ENCODE peak calls at places on chromosomes 3 and 15, in nine cellular contexts. Q is IMR-90, G is ovary, F is heart left ventricle, L is A549, X is GM12878, Z is prostate gland, O is transverse colon, A is uterus. Y is an unnamed sample.

GRCh38 chr3:15428539-15428938 is 1.1 kb downstream of the EAF1 start:
- DNase-seq in Q (peak), G (no peak), F (no peak), L (peak), X (no peak), Z (no peak), O (no peak), A (no peak), Y (peak)

GRCh38 chr3:159266779-159267178 is 464.9 kb downstream of the MFSD1 start:
- DNase-seq in Q (peak), G (no peak), F (no peak), L (peak), X (no peak), Z (no peak), O (no peak), A (no peak), Y (peak)

GRCh38 chr15:28113426-28114113 is 14.5 kb upstream of the OCA2 start:
- DNase-seq in Q (no peak), G (no peak), F (peak), L (no peak), X (no peak), Z (no peak), O (no peak), A (no peak), Y (no peak)

GRCh38 chr15:36951747-36952247 is 148.6 kb downstream of the MEIS2 start:
- DNase-seq in Q (peak), G (no peak), F (no peak), L (peak), X (no peak), Z (no peak), O (no peak), A (no peak), Y (no peak)

GRCh38 chr15:79194386-79194785 is 88.1 kb upstream of the ANKRD34C start:
- DNase-seq in Q (no peak), G (no peak), F (no peak), L (no peak), X (no peak), Z (no peak), O (no peak), A (no peak), Y (no peak)

GRCh38 chr15:92664178-92664900 is 8.8 kb upstream of the FAM174B start:
- DNase-seq in Q (no peak), G (no peak), F (no peak), L (no peak), X (no peak), Z (no peak), O (no peak), A (no peak), Y (no peak)

GRCh38 chr3:100030346-100030745 is 84.0 kb downstream of the FILIP1L start:
- DNase-seq in Q (peak), G (no peak), F (no peak), L (no peak), X (no peak), Z (no peak), O (no peak), A (no peak), Y (no peak)

GRCh38 chr15:68380456-68380855 is 51.5 kb downstream of the ITGA11 start:
- DNase-seq in Q (no peak), G (peak), F (peak), L (no peak), X (no peak), Z (no peak), O (no peak), A (peak), Y (no peak)

GRCh38 chr3:172040078-172040975 is 949 bp downstream of the FNDC3B start:
- DNase-seq in Q (peak), G (peak), F (peak), L (peak), X (no peak), Z (peak), O (peak), A (peak), Y (peak)

GRCh38 chr15:69321041-69321554 is 22.4 kb downstream of the PAQR5 start:
- DNase-seq in Q (peak), G (no peak), F (no peak), L (no peak), X (no peak), Z (no peak), O (peak), A (no peak), Y (peak)

GRCh38 chr3:145882416-145882815 is 278.6 kb downstream of the PLOD2 start:
- DNase-seq in Q (no peak), G (no peak), F (no peak), L (no peak), X (no peak), Z (no peak), O (no peak), A (no peak), Y (no peak)

GRCh38 chr3:29283297-29283681 is 2.4 kb downstream of the RBMS3 start:
- DNase-seq in Q (peak), G (no peak), F (no peak), L (no peak), X (no peak), Z (no peak), O (no peak), A (no peak), Y (no peak)

GRCh38 chr3:155637567-155637966 is 107.3 kb downstream of the PLCH1 start:
- DNase-seq in Q (no peak), G (no peak), F (no peak), L (no peak), X (no peak), Z (no peak), O (no peak), A (no peak), Y (no peak)

GRCh38 chr3:158539414-158540014 is 31.5 kb upstream of the MLF1 start:
- DNase-seq in Q (peak), G (peak), F (no peak), L (peak), X (no peak), Z (peak), O (peak), A (no peak), Y (peak)

GRCh38 chr3:9793161-9793781 is 389 bp downstream of the ARPC4 start:
- DNase-seq in Q (peak), G (no peak), F (no peak), L (peak), X (no peak), Z (no peak), O (peak), A (no peak), Y (peak)

GRCh38 chr3:16396202-16396601 is 117.3 kb downstream of the RFTN1 start:
- DNase-seq in Q (no peak), G (no peak), F (no peak), L (no peak), X (no peak), Z (no peak), O (no peak), A (no peak), Y (no peak)

GRCh38 chr3:73787620-73788019 is 162.9 kb upstream of the PDZRN3 start:
- DNase-seq in Q (peak), G (no peak), F (no peak), L (no peak), X (no peak), Z (no peak), O (no peak), A (no peak), Y (no peak)

GRCh38 chr3:184037816-184038215 is 6.3 kb downstream of the HTR3D start:
- DNase-seq in Q (no peak), G (no peak), F (no peak), L (no peak), X (no peak), Z (no peak), O (no peak), A (no peak), Y (no peak)

GRCh38 chr3:65751123-65751700 is 287.5 kb downstream of the MAGI1 start:
- DNase-seq in Q (peak), G (peak), F (peak), L (peak), X (no peak), Z (peak), O (peak), A (no peak), Y (peak)

GRCh38 chr15:85872125-85872524 is 77.4 kb upstream of the KLHL25 start:
- DNase-seq in Q (no peak), G (no peak), F (no peak), L (no peak), X (no peak), Z (no peak), O (no peak), A (no peak), Y (no peak)

GRCh38 chr15:39515765-39516164 is 65.1 kb upstream of the THBS1 start:
- DNase-seq in Q (no peak), G (no peak), F (no peak), L (no peak), X (no peak), Z (no peak), O (no peak), A (no peak), Y (no peak)

GRCh38 chr3:192481638-192482037 is 245.7 kb downstream of the FGF12 start:
- DNase-seq in Q (peak), G (no peak), F (no peak), L (no peak), X (no peak), Z (no peak), O (no peak), A (no peak), Y (no peak)

GRCh38 chr3:140834266-140835037 is 107.2 kb upstream of the SLC25A36 start:
- DNase-seq in Q (no peak), G (no peak), F (no peak), L (peak), X (no peak), Z (no peak), O (no peak), A (no peak), Y (no peak)

GRCh38 chr3:154018100-154018696 is 103.0 kb upstream of the ARHGEF26 start:
- DNase-seq in Q (peak), G (no peak), F (no peak), L (peak), X (peak), Z (no peak), O (peak), A (no peak), Y (peak)

GRCh38 chr15:80403712-80404056 is 498 bp upstream of the ARNT2 start:
- DNase-seq in Q (no peak), G (peak), F (no peak), L (peak), X (no peak), Z (no peak), O (no peak), A (peak), Y (no peak)

DNA sequence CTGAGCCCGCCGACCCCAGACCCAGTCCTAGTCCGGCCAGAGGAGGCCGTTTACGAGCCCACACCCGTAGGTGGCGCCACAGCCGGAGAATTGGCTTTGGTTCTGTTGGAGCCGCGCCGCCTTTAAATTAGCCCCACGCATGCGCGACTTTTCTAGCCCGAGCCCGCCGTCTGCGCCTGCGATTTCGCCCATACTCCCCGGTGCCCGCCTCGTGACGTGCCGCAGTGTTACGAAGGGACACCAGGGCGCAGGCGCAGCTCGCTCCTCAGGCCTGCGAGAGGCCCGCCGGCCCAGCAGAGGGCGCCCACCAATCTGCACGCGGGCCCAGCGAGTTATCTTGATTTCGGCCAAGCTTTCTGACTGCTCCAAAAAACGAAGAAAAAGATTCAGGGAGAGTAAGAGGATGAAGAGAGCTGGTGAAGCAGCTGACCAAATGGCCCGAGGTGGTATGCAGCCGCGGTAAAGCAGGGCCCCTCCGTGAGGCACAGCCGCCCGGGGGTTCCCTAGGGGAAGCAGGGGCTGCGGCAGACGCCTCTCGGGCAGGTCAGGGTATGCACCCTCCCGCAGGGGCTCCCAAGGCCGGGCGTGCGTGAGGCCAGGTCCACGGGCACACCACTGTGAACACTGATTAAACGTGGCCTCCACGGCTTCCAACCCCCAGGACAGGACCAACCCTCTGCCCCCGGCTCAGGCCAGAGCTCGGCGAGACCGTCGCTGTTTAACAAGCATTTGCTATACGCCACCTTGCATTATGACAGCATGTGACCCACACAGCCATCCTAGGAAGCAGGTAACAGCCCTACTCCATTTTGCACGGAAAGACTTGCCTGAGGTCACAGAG is 32.8 kb downstream of the RPN1 start:
- DNase-seq in Q (peak), G (peak), F (peak), L (peak), X (peak), Z (peak), O (peak), A (peak), Y (peak)
- TF ChIP-seq POLR2A in Q (no peak), G (no peak), F (peak), L (no peak), X (peak), Z (peak), O (peak), A (peak), Y (peak)

GRCh38 chr15:52019394-52020252 is 604 bp downstream of the MAPK6 start:
- DNase-seq in Q (peak), G (peak), F (peak), L (peak), X (no peak), Z (peak), O (peak), A (peak), Y (peak)
- TF ChIP-seq POLR2A in Q (peak), G (peak), F (peak), L (peak), X (no peak), Z (peak), O (peak), A (peak), Y (peak)

DNA sequence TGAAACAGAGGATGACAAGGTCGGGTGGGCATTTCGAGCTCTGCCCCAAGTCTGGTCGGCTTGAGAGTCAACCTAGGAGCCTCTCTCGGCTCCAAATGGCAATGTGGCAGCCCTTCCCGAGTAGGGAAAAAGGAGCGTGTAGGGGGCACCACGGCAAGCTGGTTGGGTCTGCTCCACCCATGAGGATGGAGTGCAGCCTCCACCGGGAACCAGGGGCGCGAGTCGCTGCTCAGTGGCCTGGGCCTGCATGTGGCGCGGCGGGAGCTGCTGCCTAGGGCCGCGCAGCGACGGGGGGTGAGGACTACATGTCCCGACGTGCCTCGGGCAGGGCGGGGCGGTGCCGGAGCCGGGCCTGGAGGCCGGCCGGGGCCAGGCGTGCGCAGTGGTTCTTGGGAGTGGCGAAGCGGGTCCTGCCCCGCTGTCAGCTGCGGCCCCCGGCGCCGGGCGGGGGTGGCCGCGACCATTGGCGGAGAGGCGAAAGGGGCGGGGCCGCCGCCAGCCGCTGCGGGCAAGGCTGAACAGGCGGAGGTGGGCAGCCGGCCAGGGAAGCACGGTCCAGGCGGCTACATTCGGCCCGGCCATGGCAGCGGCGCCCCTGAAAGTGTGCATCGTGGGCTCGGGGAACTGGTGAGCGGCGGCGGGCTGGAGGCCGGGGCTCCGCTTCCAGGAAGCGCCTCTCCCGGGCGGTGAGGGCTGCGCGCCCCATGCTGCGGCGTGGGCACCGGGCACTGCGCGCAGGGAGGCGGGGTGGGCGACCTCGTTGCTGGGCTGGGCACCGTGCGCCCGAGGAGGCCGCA is at the start of gene GPD1L:
- DNase-seq in Q (peak), G (peak), F (peak), L (peak), X (peak), Z (peak), O (peak), A (peak), Y (peak)
- TF ChIP-seq POLR2A in Q (no peak), G (no peak), F (peak), L (peak), X (peak), Z (no peak), O (peak), A (peak), Y (peak)

DNA sequence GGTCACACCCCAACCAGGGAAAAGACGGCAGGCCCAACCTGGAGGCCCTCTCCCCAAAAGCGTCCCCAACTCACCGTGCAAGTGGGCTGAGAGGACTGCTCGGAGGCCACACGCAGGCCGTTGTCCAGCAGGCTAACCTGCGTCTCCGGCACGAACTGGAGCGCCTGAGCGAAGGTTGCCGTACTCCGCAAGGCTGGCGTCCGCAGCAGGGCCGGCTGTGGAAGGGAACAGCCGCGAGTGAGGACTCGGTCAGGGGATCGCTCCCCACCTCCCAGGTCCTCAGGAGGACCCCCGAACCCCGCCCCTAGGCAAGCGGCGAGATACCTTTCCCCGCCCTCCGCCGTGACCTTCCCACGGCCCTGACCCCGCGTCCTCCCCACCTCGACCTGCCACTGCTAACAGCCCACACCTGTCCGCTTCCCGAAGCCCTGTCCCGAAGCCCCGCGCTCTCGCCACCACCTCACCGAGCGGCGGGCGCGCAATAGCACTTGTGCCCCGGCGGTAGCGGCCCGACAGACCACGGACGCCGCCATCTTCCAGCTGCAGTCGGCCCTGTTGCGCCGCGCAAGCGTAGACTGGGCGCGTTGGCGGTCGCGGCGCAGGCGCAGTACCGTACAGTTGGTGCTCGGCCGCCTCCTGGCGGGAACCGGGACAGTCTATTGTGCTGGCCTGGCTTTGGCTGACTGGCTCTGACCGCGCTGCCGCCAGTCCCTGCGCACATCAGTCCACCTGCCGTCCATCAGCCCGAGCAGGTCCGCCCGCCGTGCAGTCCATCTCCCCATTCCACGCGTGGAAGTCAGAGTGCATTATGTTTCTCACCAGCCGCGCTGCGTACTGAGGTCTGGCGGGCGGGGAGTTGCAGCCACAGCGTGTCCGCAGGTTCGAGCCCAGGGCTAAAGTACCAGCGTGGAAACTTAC is at the start of gene UQCRC1:
- DNase-seq in Q (peak), G (peak), F (peak), L (peak), X (peak), Z (peak), O (peak), A (peak), Y (peak)
- TF ChIP-seq POLR2A in Q (peak), G (peak), F (peak), L (peak), X (peak), Z (peak), O (peak), A (peak), Y (peak)

DNA sequence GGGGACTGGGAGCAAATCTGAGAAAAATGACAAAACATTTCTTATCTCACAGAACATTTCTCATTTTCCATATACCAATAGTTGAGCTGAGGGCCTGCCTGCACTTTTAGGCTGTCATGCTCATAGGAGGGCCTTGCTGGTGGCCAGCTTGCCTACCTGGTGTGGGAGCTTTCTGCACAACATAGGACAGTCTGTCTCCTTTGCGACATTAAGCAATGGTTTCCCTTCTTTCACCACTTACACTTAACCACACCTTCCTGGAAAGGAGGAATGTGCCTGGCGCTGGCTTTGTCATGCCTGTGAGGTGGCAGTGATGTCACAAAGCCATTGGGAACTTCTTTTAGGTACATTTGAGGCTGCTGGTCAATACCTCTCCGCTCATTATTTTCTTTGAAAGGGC is 5.7 kb downstream of the SNAPC5 start:
- DNase-seq in Q (no peak), G (no peak), F (no peak), L (no peak), X (no peak), Z (no peak), O (no peak), A (no peak), Y (no peak)
- TF ChIP-seq POLR2A in Q (no peak), G (no peak), F (no peak), L (no peak), X (no peak), Z (no peak), O (no peak), A (no peak), Y (no peak)

GRCh38 chr3:47381317-47382157 is 716 bp downstream of the PTPN23 start:
- DNase-seq in Q (peak), G (peak), F (peak), L (peak), X (peak), Z (peak), O (peak), A (peak), Y (peak)
- TF ChIP-seq POLR2A in Q (peak), G (no peak), F (no peak), L (no peak), X (peak), Z (peak), O (no peak), A (no peak), Y (no peak)

Y was measured in erythroblast.